ENCODE peak calls at places on chromosomes 3 and 15, in seven cellular contexts. One of them, this sample, is unnamed.
A peak's percentile ranks its signal among the peaks of the same experiment; 100 is the strongest.

GRCh38 chr3:2810723-2811122 is 299.5 kb downstream of the IL5RA start:
- DNase-seq in MM.1S: no peak
- DNase-seq in OCI-LY7: no peak
- DNase-seq in K562: no peak
- DNase-seq in hepatocyte: peak; percentile 44
- DNase-seq in IMR-90: no peak
- DNase-seq in H1: no peak
- DNase-seq in this sample: no peak

GRCh38 chr3:31077021-31077601 is 182.7 kb upstream of the GADL1 start:
- DNase-seq in K562: no peak
- DNase-seq in hepatocyte: peak; percentile 23
- DNase-seq in H1: no peak
- DNase-seq in IMR-90: peak; percentile 96
- DNase-seq in MM.1S: no peak
- DNase-seq in OCI-LY7: no peak
- DNase-seq in this sample: peak; percentile 89

GRCh38 chr3:66098436-66098835 is 59.7 kb upstream of the MAGI1 start:
- DNase-seq in OCI-LY7: no peak
- DNase-seq in H1: no peak
- DNase-seq in IMR-90: peak; percentile 80
- DNase-seq in MM.1S: no peak
- DNase-seq in K562: no peak
- DNase-seq in hepatocyte: no peak
- DNase-seq in this sample: no peak

GRCh38 chr15:101179341-101180153 is 72.3 kb downstream of the CHSY1 start:
- DNase-seq in MM.1S: no peak
- DNase-seq in H1: no peak
- DNase-seq in OCI-LY7: no peak
- DNase-seq in hepatocyte: no peak
- DNase-seq in K562: no peak
- DNase-seq in IMR-90: peak; percentile 74
- DNase-seq in this sample: no peak

GRCh38 chr3:195086885-195087284 is 184.1 kb downstream of the XXYLT1 start:
- DNase-seq in IMR-90: no peak
- DNase-seq in OCI-LY7: no peak
- DNase-seq in MM.1S: no peak
- DNase-seq in H1: no peak
- DNase-seq in K562: no peak
- DNase-seq in hepatocyte: no peak
- DNase-seq in this sample: no peak

GRCh38 chr3:108089544-108089943 is 1.3 kb downstream of the CD47 start:
- DNase-seq in MM.1S: peak; percentile 17
- DNase-seq in IMR-90: no peak
- DNase-seq in K562: no peak
- DNase-seq in H1: no peak
- DNase-seq in OCI-LY7: peak; percentile 14
- DNase-seq in hepatocyte: no peak
- DNase-seq in this sample: peak; percentile 38

GRCh38 chr3:26350853-26351252 is 271.7 kb upstream of the LRRC3B start:
- DNase-seq in OCI-LY7: no peak
- DNase-seq in K562: no peak
- DNase-seq in H1: no peak
- DNase-seq in hepatocyte: no peak
- DNase-seq in IMR-90: no peak
- DNase-seq in MM.1S: no peak
- DNase-seq in this sample: no peak

GRCh38 chr3:150721285-150722130 is 17.8 kb upstream of the ERICH6 start:
- DNase-seq in IMR-90: peak; percentile 70
- DNase-seq in K562: peak; percentile 71
- DNase-seq in hepatocyte: peak; percentile 76
- DNase-seq in OCI-LY7: peak; percentile 76
- DNase-seq in H1: no peak
- DNase-seq in MM.1S: peak; percentile 73
- DNase-seq in this sample: peak; percentile 69

GRCh38 chr15:55403531-55403930 is 4.6 kb downstream of the CCPG1 start:
- DNase-seq in K562: peak; percentile 15
- DNase-seq in OCI-LY7: peak; percentile 61
- DNase-seq in IMR-90: peak; percentile 49
- DNase-seq in hepatocyte: peak; percentile 7
- DNase-seq in MM.1S: peak; percentile 85
- DNase-seq in H1: no peak
- DNase-seq in this sample: peak; percentile 61

GRCh38 chr3:123307064-123307463 is 105.3 kb downstream of the SEC22A start:
- DNase-seq in H1: no peak
- DNase-seq in OCI-LY7: no peak
- DNase-seq in MM.1S: no peak
- DNase-seq in K562: no peak
- DNase-seq in hepatocyte: no peak
- DNase-seq in IMR-90: no peak
- DNase-seq in this sample: no peak

GRCh38 chr3:170062769-170063168 is 25.0 kb downstream of the GPR160 start:
- DNase-seq in hepatocyte: no peak
- DNase-seq in K562: no peak
- DNase-seq in H1: peak; percentile 80
- DNase-seq in MM.1S: no peak
- DNase-seq in IMR-90: no peak
- DNase-seq in OCI-LY7: no peak
- DNase-seq in this sample: no peak
- TF ChIP-seq CTCF in hepatocyte: no peak
- TF ChIP-seq CTCF in K562: peak; percentile 35
- TF ChIP-seq CTCF in H1: peak; percentile 44
- TF ChIP-seq CTCF in MM.1S: peak; percentile 19
- TF ChIP-seq CTCF in IMR-90: no peak
- TF ChIP-seq CTCF in OCI-LY7: peak; percentile 69
- TF ChIP-seq CTCF in this sample: no peak

DNA sequence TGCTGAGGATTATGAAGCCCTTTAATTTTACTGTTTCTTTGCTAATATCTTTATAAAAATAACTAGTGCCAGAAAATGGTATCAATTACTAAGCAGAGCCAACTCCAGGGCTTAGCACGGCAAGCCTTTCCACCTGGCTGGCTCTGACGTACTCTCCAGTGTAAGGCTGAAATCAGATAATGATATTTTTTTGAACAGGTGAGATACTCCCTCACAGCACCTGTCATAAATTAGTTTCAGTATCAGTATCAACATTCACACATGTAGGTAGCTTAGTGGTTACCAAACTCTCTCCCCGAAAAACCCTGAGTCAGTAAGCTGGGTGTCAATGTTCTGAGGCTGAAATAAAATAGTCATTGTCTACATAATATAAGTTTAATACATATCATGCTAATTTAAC is 710.1 kb downstream of the SQOR start:
- DNase-seq in H1: no peak
- DNase-seq in hepatocyte: no peak
- DNase-seq in OCI-LY7: no peak
- DNase-seq in K562: no peak
- DNase-seq in IMR-90: no peak
- DNase-seq in MM.1S: peak; percentile 94
- DNase-seq in this sample: no peak
- H2AFZ ChIP-seq in H1: peak overlapping the region; percentile 66
- H2AFZ ChIP-seq in hepatocyte: no peak overlapping the region
- H2AFZ ChIP-seq in OCI-LY7: no peak overlapping the region
- H2AFZ ChIP-seq in K562: no peak overlapping the region
- H2AFZ ChIP-seq in IMR-90: no peak overlapping the region
- H2AFZ ChIP-seq in MM.1S: no peak overlapping the region
- H2AFZ ChIP-seq in this sample: no peak overlapping the region

GRCh38 chr3:71062920-71063767 is 520.4 kb downstream of the FOXP1 start:
- DNase-seq in K562: no peak
- DNase-seq in MM.1S: peak; percentile 58
- DNase-seq in hepatocyte: no peak
- DNase-seq in H1: no peak
- DNase-seq in OCI-LY7: no peak
- DNase-seq in IMR-90: peak; percentile 65
- DNase-seq in this sample: peak; percentile 82

GRCh38 chr3:71061581-71061980 is 521.9 kb downstream of the FOXP1 start:
- DNase-seq in H1: no peak
- DNase-seq in MM.1S: no peak
- DNase-seq in hepatocyte: no peak
- DNase-seq in IMR-90: no peak
- DNase-seq in K562: no peak
- DNase-seq in OCI-LY7: no peak
- DNase-seq in this sample: peak; percentile 56

GRCh38 chr3:71063768-71064287 is 519.7 kb downstream of the FOXP1 start:
- DNase-seq in K562: peak; percentile 7
- DNase-seq in IMR-90: peak; percentile 45
- DNase-seq in MM.1S: peak; percentile 65
- DNase-seq in OCI-LY7: no peak
- DNase-seq in H1: no peak
- DNase-seq in hepatocyte: peak; percentile 35
- DNase-seq in this sample: no peak

GRCh38 chr3:71061037-71061436 is 522.5 kb downstream of the FOXP1 start:
- DNase-seq in IMR-90: no peak
- DNase-seq in hepatocyte: no peak
- DNase-seq in OCI-LY7: no peak
- DNase-seq in H1: no peak
- DNase-seq in MM.1S: no peak
- DNase-seq in K562: no peak
- DNase-seq in this sample: peak; percentile 76

DNA sequence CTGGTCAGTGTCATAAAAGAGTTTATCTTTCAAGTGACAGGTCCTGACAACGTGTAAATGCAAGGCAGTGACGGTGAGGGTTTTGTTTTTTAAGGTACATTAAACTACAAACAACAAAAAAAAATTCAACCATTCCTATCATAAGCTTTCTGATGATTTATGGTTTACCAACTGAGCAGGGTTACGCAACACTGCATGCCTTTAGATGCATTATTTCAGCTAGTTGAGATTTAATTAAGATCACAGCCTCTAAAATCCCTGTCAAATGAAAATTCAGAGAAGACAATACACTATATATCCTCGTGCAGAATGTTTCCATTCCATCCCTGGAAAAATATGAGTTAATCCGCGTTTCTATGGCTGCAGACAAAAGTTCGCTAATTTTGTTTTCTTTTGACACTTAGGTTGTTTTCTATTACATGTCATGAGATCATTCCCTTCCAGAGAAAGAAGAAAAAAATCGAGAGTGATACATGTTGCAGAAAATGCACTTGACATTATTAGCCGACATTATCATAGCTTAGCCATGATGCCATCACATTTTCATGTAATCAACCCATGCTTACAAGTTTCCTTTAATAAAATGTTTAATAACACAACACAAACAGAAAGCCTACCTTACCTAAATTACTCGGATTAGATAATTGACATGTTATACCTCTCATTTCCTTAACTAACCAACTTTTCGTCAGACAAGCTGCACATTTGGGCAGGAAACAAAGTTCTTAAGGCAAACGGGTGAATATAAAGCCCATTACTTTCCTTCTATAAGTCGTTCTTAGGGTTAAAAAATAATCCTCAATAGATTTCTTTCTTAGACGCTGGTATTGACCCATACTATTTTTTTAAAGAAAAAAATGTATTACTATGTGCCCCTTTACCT is 521.2 kb downstream of the FOXP1 start:
- DNase-seq in IMR-90: peak; percentile 51
- DNase-seq in MM.1S: no peak
- DNase-seq in OCI-LY7: no peak
- DNase-seq in hepatocyte: no peak
- DNase-seq in K562: no peak
- DNase-seq in H1: no peak
- DNase-seq in this sample: peak; percentile 79
- H3K27ac ChIP-seq in IMR-90: peak overlapping the region; percentile 20
- H3K27ac ChIP-seq in MM.1S: peak overlapping the region; percentile 89
- H3K27ac ChIP-seq in OCI-LY7: no peak overlapping the region
- H3K27ac ChIP-seq in hepatocyte: peak overlapping the region; percentile 93
- H3K27ac ChIP-seq in K562: no peak overlapping the region
- H3K27ac ChIP-seq in H1: no peak overlapping the region
- H3K27ac ChIP-seq in this sample: peak overlapping the region; percentile 83

DNA sequence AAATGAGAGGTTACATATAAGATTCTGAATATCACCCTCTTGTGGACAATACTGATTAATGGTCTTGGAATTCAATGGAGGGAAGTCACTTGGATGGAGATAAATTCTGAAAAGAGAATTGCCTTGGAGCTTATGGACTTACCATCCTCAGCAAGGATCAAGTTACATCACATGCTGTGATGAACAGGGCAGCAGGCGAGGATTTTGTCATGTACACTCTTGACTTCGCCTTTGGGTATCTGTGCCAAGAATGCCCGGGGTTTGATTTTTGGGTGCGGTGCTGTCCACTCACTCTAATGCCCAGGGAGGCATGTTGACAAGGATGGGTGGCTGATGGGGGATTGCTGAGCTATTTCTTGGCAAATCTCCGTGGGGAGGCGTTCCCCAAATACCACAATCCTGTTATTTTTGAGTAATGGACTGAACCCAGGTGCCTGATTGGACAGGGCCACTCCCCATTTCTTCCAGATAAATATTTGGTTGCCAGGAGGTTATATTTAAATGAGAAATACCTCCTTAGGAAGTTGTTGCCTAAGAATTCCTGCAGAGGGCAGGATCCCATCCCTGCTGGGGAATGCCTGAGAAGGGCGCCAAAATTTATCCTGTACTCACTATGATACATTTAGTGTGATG is 96.3 kb downstream of the TPRG1 start:
- DNase-seq in H1: no peak
- DNase-seq in hepatocyte: no peak
- DNase-seq in MM.1S: no peak
- DNase-seq in IMR-90: no peak
- DNase-seq in OCI-LY7: no peak
- DNase-seq in K562: no peak
- DNase-seq in this sample: no peak
- TF ChIP-seq CTCF in H1: peak; percentile 25
- TF ChIP-seq CTCF in hepatocyte: peak; percentile 25
- TF ChIP-seq CTCF in MM.1S: peak; percentile 18
- TF ChIP-seq CTCF in IMR-90: peak; percentile 9
- TF ChIP-seq CTCF in OCI-LY7: peak; percentile 38
- TF ChIP-seq CTCF in K562: no peak
- TF ChIP-seq CTCF in this sample: no peak

GRCh38 chr3:186477876-186478275 is 66.3 kb downstream of the CRYGS start:
- DNase-seq in hepatocyte: no peak
- DNase-seq in K562: no peak
- DNase-seq in OCI-LY7: no peak
- DNase-seq in MM.1S: no peak
- DNase-seq in IMR-90: no peak
- DNase-seq in H1: no peak
- DNase-seq in this sample: no peak
- H2AFZ ChIP-seq in hepatocyte: no peak overlapping the region
- H2AFZ ChIP-seq in K562: no peak overlapping the region
- H2AFZ ChIP-seq in OCI-LY7: no peak overlapping the region
- H2AFZ ChIP-seq in MM.1S: no peak overlapping the region
- H2AFZ ChIP-seq in IMR-90: no peak overlapping the region
- H2AFZ ChIP-seq in H1: no peak overlapping the region
- H2AFZ ChIP-seq in this sample: no peak overlapping the region

GRCh38 chr3:32136703-32137102 is 30.3 kb downstream of the GPD1L start:
- DNase-seq in K562: no peak
- DNase-seq in MM.1S: no peak
- DNase-seq in OCI-LY7: no peak
- DNase-seq in hepatocyte: no peak
- DNase-seq in IMR-90: no peak
- DNase-seq in H1: no peak
- DNase-seq in this sample: no peak
- H3K27ac ChIP-seq in K562: no peak overlapping the region
- H3K27ac ChIP-seq in MM.1S: no peak overlapping the region
- H3K27ac ChIP-seq in OCI-LY7: no peak overlapping the region
- H3K27ac ChIP-seq in hepatocyte: no peak overlapping the region
- H3K27ac ChIP-seq in IMR-90: no peak overlapping the region
- H3K27ac ChIP-seq in H1: no peak overlapping the region
- H3K27ac ChIP-seq in this sample: no peak overlapping the region

This sample was measured in endothelial cell of umbilical vein.